ENCODE peak calls at places on chromosomes 12 and 14, in six cellular contexts. S is neuronal stem cell; B is fibroblast of gingiva; M is stimulated activated CD4-positive, alpha-beta T cell treated with anti-CD3 and anti-CD28 coated beads, Interleukin-15, amount 100 ng/mL, for 24 hours; R is cardiac septum; N is EL. W is an unnamed sample.

GRCh38 chr14:53927171-53927570 is 29.5 kb downstream of the BMP4 start:
- DNase-seq in S (no peak), B (peak; percentile 60), M (no peak), R (no peak), N (peak; percentile 95), W (no peak)

GRCh38 chr14:53955671-53956426 is 776 bp downstream of the BMP4 start:
- DNase-seq in S (no peak), B (peak; percentile 22), M (peak; percentile 32), R (no peak), N (peak; percentile 74), W (no peak)

GRCh38 chr12:3282271-3282670 is 205.1 kb downstream of the TSPAN9 start:
- DNase-seq in S (no peak), B (no peak), M (no peak), R (no peak), N (no peak), W (no peak)

GRCh38 chr12:95473440-95473946 is 459 bp upstream of the METAP2 start:
- DNase-seq in S (peak; percentile 17), B (peak; percentile 26), M (peak; percentile 44), R (no peak), N (peak; percentile 54), W (peak; percentile 12)

GRCh38 chr12:88361493-88361892 is 218.8 kb downstream of the KITLG start:
- DNase-seq in S (no peak), B (peak; percentile 25), M (no peak), R (no peak), N (peak; percentile 41), W (no peak)

GRCh38 chr14:96055065-96055752 is 16.0 kb downstream of the C14orf132 start:
- DNase-seq in S (no peak), B (no peak), M (no peak), R (no peak), N (peak; percentile 12), W (no peak)

GRCh38 chr14:72855913-72856312 is 38.0 kb downstream of the DPF3 start:
- DNase-seq in S (no peak), B (peak; percentile 54), M (no peak), R (no peak), N (peak; percentile 63), W (no peak)

GRCh38 chr14:21917699-21918436 is 244.2 kb upstream of the OR4E1 start:
- DNase-seq in S (peak; percentile 33), B (peak; percentile 9), M (peak; percentile 72), R (no peak), N (peak; percentile 37), W (peak; percentile 16)

GRCh38 chr12:123686636-123687190 is 15.8 kb downstream of the TCTN2 start:
- DNase-seq in S (no peak), B (no peak), M (no peak), R (no peak), N (no peak), W (no peak)

GRCh38 chr14:31536201-31536960 is 24.8 kb upstream of the NUBPL start:
- DNase-seq in S (no peak), B (no peak), M (no peak), R (no peak), N (peak; percentile 3), W (no peak)

GRCh38 chr14:63524537-63525155 is 18.5 kb downstream of the PPP2R5E start:
- DNase-seq in S (no peak), B (no peak), M (no peak), R (no peak), N (no peak), W (no peak)

GRCh38 chr12:117875652-117876491 is 92.9 kb downstream of the KSR2 start:
- DNase-seq in S (peak; percentile 83), B (peak; percentile 10), M (peak; percentile 57), R (no peak), N (peak; percentile 40), W (no peak)

GRCh38 chr12:113867258-113867657 is 98.9 kb downstream of the RBM19 start:
- DNase-seq in S (no peak), B (no peak), M (no peak), R (no peak), N (peak; percentile 29), W (no peak)

W was measured in GM12864.